ENCODE peak calls at places on chromosomes 6 and 20, in five cellular contexts. One of them, this sample, is unnamed.
A peak's percentile ranks its signal among the peaks of the same experiment; 100 is the strongest.

GRCh38 chr6:96022225-96022624 is 6.5 kb downstream of the FUT9 start:
- DNase-seq in endothelial cell: no peak
- DNase-seq in HCT116: peak; percentile 0
- DNase-seq in tibial artery: no peak
- DNase-seq in astrocyte of the cerebellum: no peak
- DNase-seq in this sample: no peak

GRCh38 chr6:128663238-128663637 is 142.8 kb upstream of the PTPRK start:
- DNase-seq in endothelial cell: no peak
- DNase-seq in astrocyte of the cerebellum: no peak
- DNase-seq in HCT116: no peak
- DNase-seq in tibial artery: no peak
- DNase-seq in this sample: no peak

GRCh38 chr20:47795214-47795667 is 10.0 kb upstream of the SULF2 start:
- DNase-seq in astrocyte of the cerebellum: no peak
- DNase-seq in tibial artery: peak; percentile 66
- DNase-seq in endothelial cell: no peak
- DNase-seq in HCT116: no peak
- DNase-seq in this sample: no peak

GRCh38 chr6:136235233-136235564 is 14.9 kb downstream of the MTFR2 start:
- DNase-seq in HCT116: no peak
- DNase-seq in tibial artery: no peak
- DNase-seq in astrocyte of the cerebellum: no peak
- DNase-seq in endothelial cell: no peak
- DNase-seq in this sample: no peak

GRCh38 chr6:138424004-138424904 is 20.2 kb downstream of the HEBP2 start:
- DNase-seq in endothelial cell: no peak
- DNase-seq in HCT116: no peak
- DNase-seq in astrocyte of the cerebellum: no peak
- DNase-seq in tibial artery: no peak
- DNase-seq in this sample: no peak

GRCh38 chr6:90304308-90304707 is 7.7 kb upstream of the BACH2 start:
- DNase-seq in HCT116: no peak
- DNase-seq in endothelial cell: no peak
- DNase-seq in astrocyte of the cerebellum: no peak
- DNase-seq in tibial artery: no peak
- DNase-seq in this sample: no peak

GRCh38 chr6:140684776-140685550 is 1310.5 kb upstream of the CITED2 start:
- DNase-seq in tibial artery: no peak
- DNase-seq in endothelial cell: no peak
- DNase-seq in astrocyte of the cerebellum: no peak
- DNase-seq in HCT116: no peak
- DNase-seq in this sample: no peak

GRCh38 chr6:583116-583515 is 73.8 kb downstream of the HUS1B start:
- DNase-seq in HCT116: no peak
- DNase-seq in tibial artery: no peak
- DNase-seq in astrocyte of the cerebellum: no peak
- DNase-seq in endothelial cell: no peak
- DNase-seq in this sample: no peak

GRCh38 chr6:154249499-154250298 is 106.9 kb downstream of the IPCEF1 start:
- DNase-seq in tibial artery: no peak
- DNase-seq in endothelial cell: no peak
- DNase-seq in HCT116: no peak
- DNase-seq in astrocyte of the cerebellum: no peak
- DNase-seq in this sample: peak; percentile 52

GRCh38 chr6:95325858-95326257 is 251.5 kb upstream of the MANEA start:
- DNase-seq in tibial artery: no peak
- DNase-seq in endothelial cell: no peak
- DNase-seq in astrocyte of the cerebellum: peak; percentile 11
- DNase-seq in HCT116: no peak
- DNase-seq in this sample: no peak

GRCh38 chr20:58143531-58143930 is 84.9 kb downstream of the ANKRD60 start:
- DNase-seq in endothelial cell: no peak
- DNase-seq in astrocyte of the cerebellum: no peak
- DNase-seq in HCT116: no peak
- DNase-seq in tibial artery: no peak
- DNase-seq in this sample: no peak

GRCh38 chr6:3276174-3277167 is 17.7 kb downstream of the PSMG4 start:
- DNase-seq in tibial artery: no peak
- DNase-seq in endothelial cell: no peak
- DNase-seq in astrocyte of the cerebellum: no peak
- DNase-seq in HCT116: no peak
- DNase-seq in this sample: no peak

GRCh38 chr20:38196592-38196991 is 31.5 kb upstream of the TGM2 start:
- DNase-seq in tibial artery: peak; percentile 90
- DNase-seq in astrocyte of the cerebellum: no peak
- DNase-seq in HCT116: no peak
- DNase-seq in endothelial cell: no peak
- DNase-seq in this sample: no peak

GRCh38 chr20:33561981-33562601 is 72.2 kb downstream of the CBFA2T2 start:
- DNase-seq in astrocyte of the cerebellum: peak; percentile 60
- DNase-seq in tibial artery: peak; percentile 61
- DNase-seq in HCT116: peak; percentile 28
- DNase-seq in endothelial cell: no peak
- DNase-seq in this sample: no peak

GRCh38 chr6:87922947-87923330 is 124.7 kb upstream of the SPACA1 start:
- DNase-seq in HCT116: no peak
- DNase-seq in endothelial cell: no peak
- DNase-seq in tibial artery: no peak
- DNase-seq in astrocyte of the cerebellum: no peak
- DNase-seq in this sample: peak; percentile 7

GRCh38 chr20:16417001-16417400 is 156.2 kb downstream of the KIF16B start:
- DNase-seq in tibial artery: no peak
- DNase-seq in astrocyte of the cerebellum: no peak
- DNase-seq in HCT116: no peak
- DNase-seq in endothelial cell: no peak
- DNase-seq in this sample: no peak

GRCh38 chr6:146543940-146544661 is 468 bp downstream of the RAB32 start:
- DNase-seq in HCT116: no peak
- DNase-seq in tibial artery: peak; percentile 52
- DNase-seq in endothelial cell: peak; percentile 41
- DNase-seq in astrocyte of the cerebellum: no peak
- DNase-seq in this sample: peak; percentile 7

GRCh38 chr20:38143238-38143645 is 21.8 kb downstream of the TGM2 start:
- DNase-seq in HCT116: no peak
- DNase-seq in astrocyte of the cerebellum: no peak
- DNase-seq in endothelial cell: no peak
- DNase-seq in tibial artery: no peak
- DNase-seq in this sample: no peak

GRCh38 chr6:43221046-43221773 is 8.1 kb downstream of the DNPH1 start:
- DNase-seq in HCT116: no peak
- DNase-seq in tibial artery: no peak
- DNase-seq in astrocyte of the cerebellum: no peak
- DNase-seq in endothelial cell: no peak
- DNase-seq in this sample: no peak

GRCh38 chr6:146997062-146997461 is 207.2 kb upstream of the STXBP5 start:
- DNase-seq in astrocyte of the cerebellum: peak; percentile 11
- DNase-seq in tibial artery: no peak
- DNase-seq in endothelial cell: no peak
- DNase-seq in HCT116: no peak
- DNase-seq in this sample: no peak

GRCh38 chr6:142943746-142944125 is 1.2 kb downstream of the HIVEP2 start:
- DNase-seq in endothelial cell: peak; percentile 10
- DNase-seq in astrocyte of the cerebellum: no peak
- DNase-seq in HCT116: no peak
- DNase-seq in tibial artery: peak; percentile 21
- DNase-seq in this sample: peak; percentile 70

GRCh38 chr20:9375221-9375681 is 139.1 kb upstream of the LAMP5 start:
- DNase-seq in HCT116: no peak
- DNase-seq in endothelial cell: no peak
- DNase-seq in astrocyte of the cerebellum: no peak
- DNase-seq in tibial artery: no peak
- DNase-seq in this sample: no peak

GRCh38 chr6:116398366-116399005 is 27.7 kb downstream of the DSE start:
- DNase-seq in HCT116: no peak
- DNase-seq in tibial artery: no peak
- DNase-seq in astrocyte of the cerebellum: no peak
- DNase-seq in endothelial cell: no peak
- DNase-seq in this sample: no peak

GRCh38 chr6:39899540-39900295 is 34.5 kb downstream of the MOCS1 start:
- DNase-seq in tibial artery: no peak
- DNase-seq in endothelial cell: no peak
- DNase-seq in HCT116: no peak
- DNase-seq in astrocyte of the cerebellum: no peak
- DNase-seq in this sample: no peak

GRCh38 chr20:19850190-19850533 is 92.1 kb downstream of the RIN2 start:
- DNase-seq in endothelial cell: no peak
- DNase-seq in tibial artery: peak; percentile 49
- DNase-seq in astrocyte of the cerebellum: no peak
- DNase-seq in HCT116: no peak
- DNase-seq in this sample: no peak

GRCh38 chr20:15708984-15709598 is 864.2 kb downstream of the KIF16B start:
- DNase-seq in endothelial cell: peak; percentile 72
- DNase-seq in astrocyte of the cerebellum: no peak
- DNase-seq in tibial artery: peak; percentile 22
- DNase-seq in HCT116: no peak
- DNase-seq in this sample: peak; percentile 55

GRCh38 chr6:54041239-54041638 is 70.0 kb upstream of the MLIP start:
- DNase-seq in HCT116: no peak
- DNase-seq in endothelial cell: no peak
- DNase-seq in astrocyte of the cerebellum: no peak
- DNase-seq in tibial artery: no peak
- DNase-seq in this sample: no peak

GRCh38 chr6:75070244-75070643 is 135.6 kb downstream of the COL12A1 start:
- DNase-seq in endothelial cell: no peak
- DNase-seq in HCT116: no peak
- DNase-seq in astrocyte of the cerebellum: no peak
- DNase-seq in tibial artery: no peak
- DNase-seq in this sample: no peak

GRCh38 chr6:70676821-70677220 is 9.1 kb downstream of the SMAP1 start:
- DNase-seq in endothelial cell: no peak
- DNase-seq in tibial artery: no peak
- DNase-seq in astrocyte of the cerebellum: no peak
- DNase-seq in HCT116: no peak
- DNase-seq in this sample: no peak

GRCh38 chr6:2744206-2744771 is 6.4 kb downstream of the MYLK4 start:
- DNase-seq in tibial artery: no peak
- DNase-seq in HCT116: no peak
- DNase-seq in endothelial cell: no peak
- DNase-seq in astrocyte of the cerebellum: no peak
- DNase-seq in this sample: no peak

GRCh38 chr20:52226370-52226769 is 34.8 kb upstream of the ZFP64 start:
- DNase-seq in astrocyte of the cerebellum: no peak
- DNase-seq in endothelial cell: no peak
- DNase-seq in HCT116: no peak
- DNase-seq in tibial artery: no peak
- DNase-seq in this sample: no peak

GRCh38 chr20:63307538-63308217 is 14.7 kb downstream of the COL20A1 start:
- DNase-seq in tibial artery: no peak
- DNase-seq in HCT116: no peak
- DNase-seq in endothelial cell: no peak
- DNase-seq in astrocyte of the cerebellum: no peak
- DNase-seq in this sample: no peak

GRCh38 chr20:22453244-22454080 is 130.9 kb downstream of the FOXA2 start:
- DNase-seq in endothelial cell: no peak
- DNase-seq in tibial artery: no peak
- DNase-seq in HCT116: peak; percentile 32
- DNase-seq in astrocyte of the cerebellum: no peak
- DNase-seq in this sample: no peak
- TF ChIP-seq CTCF in endothelial cell: peak; percentile 88
- TF ChIP-seq CTCF in tibial artery: peak; percentile 35
- TF ChIP-seq CTCF in HCT116: peak; percentile 80
- TF ChIP-seq CTCF in astrocyte of the cerebellum: peak; percentile 71
- TF ChIP-seq CTCF in this sample: no peak

GRCh38 chr20:22862645-22863230 is 172.4 kb upstream of the SSTR4 start:
- DNase-seq in endothelial cell: no peak
- DNase-seq in tibial artery: no peak
- DNase-seq in astrocyte of the cerebellum: no peak
- DNase-seq in HCT116: no peak
- DNase-seq in this sample: no peak
- TF ChIP-seq CTCF in endothelial cell: no peak
- TF ChIP-seq CTCF in tibial artery: no peak
- TF ChIP-seq CTCF in astrocyte of the cerebellum: no peak
- TF ChIP-seq CTCF in HCT116: peak; percentile 30
- TF ChIP-seq CTCF in this sample: no peak

GRCh38 chr6:169158182-169158573 is 95.5 kb downstream of the THBS2 start:
- DNase-seq in endothelial cell: no peak
- DNase-seq in astrocyte of the cerebellum: peak; percentile 72
- DNase-seq in HCT116: no peak
- DNase-seq in tibial artery: peak; percentile 71
- DNase-seq in this sample: no peak

GRCh38 chr6:169157474-169158181 is 96.0 kb downstream of the THBS2 start:
- DNase-seq in endothelial cell: no peak
- DNase-seq in tibial artery: no peak
- DNase-seq in HCT116: no peak
- DNase-seq in astrocyte of the cerebellum: no peak
- DNase-seq in this sample: no peak

GRCh38 chr6:169159331-169159730 is 94.3 kb downstream of the THBS2 start:
- DNase-seq in endothelial cell: no peak
- DNase-seq in tibial artery: no peak
- DNase-seq in HCT116: no peak
- DNase-seq in astrocyte of the cerebellum: no peak
- DNase-seq in this sample: no peak

GRCh38 chr6:169160091-169160854 is 93.4 kb downstream of the THBS2 start:
- DNase-seq in HCT116: no peak
- DNase-seq in astrocyte of the cerebellum: no peak
- DNase-seq in endothelial cell: no peak
- DNase-seq in tibial artery: no peak
- DNase-seq in this sample: no peak

GRCh38 chr6:169158750-169159149 is 94.9 kb downstream of the THBS2 start:
- DNase-seq in HCT116: no peak
- DNase-seq in endothelial cell: no peak
- DNase-seq in tibial artery: no peak
- DNase-seq in astrocyte of the cerebellum: no peak
- DNase-seq in this sample: no peak
- TF ChIP-seq CTCF in HCT116: no peak
- TF ChIP-seq CTCF in endothelial cell: no peak
- TF ChIP-seq CTCF in tibial artery: no peak
- TF ChIP-seq CTCF in astrocyte of the cerebellum: peak; percentile 18
- TF ChIP-seq CTCF in this sample: no peak

GRCh38 chr20:44747166-44748004 is 1.7 kb downstream of the KCNK15 start:
- DNase-seq in endothelial cell: peak; percentile 82
- DNase-seq in astrocyte of the cerebellum: peak; percentile 56
- DNase-seq in tibial artery: peak; percentile 86
- DNase-seq in HCT116: peak; percentile 89
- DNase-seq in this sample: peak; percentile 87
- TF ChIP-seq CTCF in endothelial cell: peak; percentile 65
- TF ChIP-seq CTCF in astrocyte of the cerebellum: peak; percentile 82
- TF ChIP-seq CTCF in tibial artery: peak; percentile 70
- TF ChIP-seq CTCF in HCT116: peak; percentile 88
- TF ChIP-seq CTCF in this sample: peak; percentile 71

This sample was measured in activated CD8-positive, alpha-beta T cell treated with anti-CD3 and anti-CD28 coated beads for 36 hours.